ENCODE peak calls at places on chromosome 16, in ten cellular contexts. I, K, R, F, W, S, O, C, V and A are unnamed samples.

GRCh38 chr16:27067138-27067537 is 411 bp downstream of the C16orf82 start:
- DNase-seq in C (no peak), R (no peak), S (peak), V (no peak), W (no peak), O (no peak), I (no peak), K (no peak), F (no peak), A (no peak)

GRCh38 chr16:87226926-87227650 is 90.1 kb downstream of the C16orf95 start:
- DNase-seq in V (no peak), S (no peak), W (no peak), K (peak), O (no peak), C (no peak), R (no peak), F (no peak), I (no peak), A (no peak)

GRCh38 chr16:83942074-83942473 is 11.0 kb upstream of the OSGIN1 start:
- DNase-seq in S (no peak), F (no peak), K (no peak), I (no peak), R (no peak), O (no peak), V (no peak), W (no peak), C (no peak), A (no peak)

GRCh38 chr16:380837-381787 is 666 bp downstream of the PGAP6 start:
- DNase-seq in W (no peak), C (no peak), S (peak), F (no peak), K (no peak), I (no peak), V (no peak), R (no peak), O (no peak), A (no peak)

GRCh38 chr16:50684823-50685455 is 3.8 kb upstream of the SNX20 start:
- DNase-seq in W (no peak), R (no peak), V (no peak), F (no peak), K (no peak), I (no peak), S (no peak), O (no peak), C (no peak), A (no peak)

GRCh38 chr16:15777533-15778203 is 79.2 kb downstream of the MYH11 start:
- DNase-seq in V (peak), F (peak), O (no peak), K (peak), R (peak), C (peak), S (peak), W (no peak), I (no peak), A (no peak)

GRCh38 chr16:252366-253337 is 18.0 kb downstream of the FAM234A start:
- DNase-seq in C (no peak), F (no peak), I (no peak), R (no peak), K (peak), V (no peak), S (no peak), W (no peak), O (no peak), A (peak)

GRCh38 chr16:11417487-11417886 is 72.2 kb downstream of the RMI2 start:
- DNase-seq in S (no peak), F (no peak), W (no peak), V (no peak), I (no peak), O (no peak), K (no peak), C (no peak), R (no peak), A (no peak)

GRCh38 chr16:80974649-80975376 is 31.9 kb downstream of the CMC2 start:
- DNase-seq in W (no peak), O (no peak), S (no peak), R (no peak), V (no peak), K (peak), F (peak), C (no peak), I (no peak), A (no peak)

GRCh38 chr16:49527621-49528020 is 154.0 kb downstream of the C16orf78 start:
- DNase-seq in W (no peak), K (no peak), O (no peak), S (peak), C (no peak), R (no peak), V (no peak), I (no peak), F (no peak), A (no peak)

GRCh38 chr16:30628628-30629342 is 18.6 kb upstream of the ZNF689 start:
- DNase-seq in O (peak), R (peak), I (peak), K (peak), C (peak), W (peak), F (peak), V (peak), S (peak), A (peak)
- TF ChIP-seq POLR2AphosphoS5 in O (peak), R (no peak), I (no peak), K (no peak), C (peak), W (peak), F (no peak), V (peak), S (no peak), A (no peak)

DNA sequence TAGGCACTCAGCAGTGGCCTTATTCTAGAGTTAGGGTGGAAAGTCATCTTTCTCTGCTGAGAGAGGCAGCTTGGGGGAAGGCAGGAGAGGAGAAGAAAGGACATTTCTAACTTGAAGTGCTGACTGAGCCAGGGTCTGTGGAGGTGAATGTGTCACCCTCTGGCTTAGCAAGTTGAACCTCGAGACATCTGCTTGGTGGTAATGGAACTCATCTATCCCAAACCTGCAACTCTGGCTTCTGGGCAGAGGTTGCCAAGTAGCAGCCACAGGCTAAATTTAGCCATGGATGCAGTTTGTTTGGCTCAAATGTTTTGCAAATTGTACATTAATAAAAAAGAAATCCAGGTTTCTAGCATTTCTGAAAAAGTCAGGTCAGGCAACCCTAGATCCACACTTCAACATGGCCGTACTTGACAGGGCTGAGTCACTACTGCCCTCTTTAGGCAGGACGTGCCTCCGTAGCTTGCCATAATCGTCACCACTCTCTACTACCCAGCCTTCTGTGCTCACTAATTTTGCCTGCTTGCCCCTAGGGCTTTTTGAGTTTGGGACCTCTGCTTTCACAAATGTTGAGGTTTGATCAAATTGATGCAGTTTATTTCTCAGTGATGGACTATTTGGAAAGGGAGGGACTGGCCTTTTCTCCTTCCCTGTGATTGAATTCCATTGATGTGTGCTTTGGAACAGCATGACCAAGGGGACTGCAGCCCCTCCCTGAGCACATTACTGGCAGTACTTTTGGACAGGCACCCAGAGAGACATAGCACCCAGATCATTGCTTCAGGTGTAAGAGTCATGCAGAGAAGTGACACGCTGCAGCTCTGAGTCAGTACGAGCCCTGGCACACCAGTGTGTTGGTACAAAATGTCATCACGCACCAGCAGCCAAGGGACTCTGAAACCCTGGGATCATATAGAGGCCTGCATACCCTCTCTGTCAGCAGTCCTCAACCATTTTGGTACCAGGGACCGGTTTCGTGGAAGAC is 5.2 kb downstream of the CDH13 start:
- DNase-seq in V (no peak), F (no peak), O (no peak), W (no peak), K (no peak), S (peak), I (no peak), R (peak), C (no peak), A (no peak)
- TF ChIP-seq CTCF in V (no peak), F (peak), O (no peak), W (no peak), K (peak), S (peak), I (no peak), R (no peak), C (peak), A (no peak)

GRCh38 chr16:75251280-75252048 is at the start of gene BCAR1:
- DNase-seq in O (peak), S (peak), R (peak), W (peak), V (peak), K (peak), I (peak), F (no peak), C (no peak), A (peak)
- TF ChIP-seq POLR2AphosphoS5 in O (no peak), S (no peak), R (peak), W (peak), V (no peak), K (peak), I (no peak), F (peak), C (no peak), A (peak)

DNA sequence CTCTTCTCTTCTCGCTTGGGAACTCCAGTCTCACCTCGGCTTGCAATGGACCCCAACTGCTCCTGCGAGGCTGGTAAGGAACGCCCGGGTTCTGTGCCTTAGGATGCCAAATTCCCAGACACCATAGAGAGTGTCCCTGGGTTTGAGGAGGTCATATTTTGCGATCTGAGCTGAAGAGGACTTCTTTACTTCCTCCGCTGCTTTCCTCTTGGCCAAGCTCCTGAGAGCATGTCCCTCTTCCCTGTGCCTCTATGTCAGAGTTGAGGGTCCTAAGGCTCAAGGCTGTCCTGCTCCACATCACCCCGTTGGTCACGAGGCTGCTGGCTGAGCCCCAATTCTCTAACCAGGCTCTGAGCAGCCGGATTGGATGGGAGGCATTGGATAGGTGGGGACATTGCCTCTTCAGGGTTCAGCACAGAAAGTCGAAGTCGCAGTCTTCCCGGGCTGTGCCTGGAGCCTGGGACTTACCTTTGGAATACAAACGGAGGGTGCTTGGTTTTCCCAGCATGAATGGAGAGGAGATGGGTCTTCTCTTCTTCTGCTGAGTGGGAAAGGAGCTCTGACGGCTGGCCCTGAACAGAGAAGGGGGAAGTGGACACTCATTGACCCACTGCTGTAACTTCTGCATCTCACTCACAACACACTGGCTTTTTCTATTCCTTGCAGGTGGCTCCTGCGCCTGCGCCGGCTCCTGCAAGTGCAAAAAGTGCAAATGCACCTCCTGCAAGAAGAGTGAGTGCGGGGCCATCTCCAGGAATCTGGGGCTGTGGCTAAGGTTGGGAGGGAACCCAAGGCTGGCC is 426 bp downstream of the MT1H start:
- DNase-seq in I (no peak), C (no peak), W (no peak), V (no peak), K (no peak), O (no peak), F (no peak), S (no peak), R (no peak), A (no peak)
- TF ChIP-seq CTCF in I (no peak), C (no peak), W (no peak), V (no peak), K (no peak), O (no peak), F (no peak), S (no peak), R (no peak), A (no peak)